ENCODE peak calls at places on chromosomes 1 and 21, in five cellular contexts. One of them, this sample, is unnamed.
A peak's percentile ranks its signal among the peaks of the same experiment; 100 is the strongest.

GRCh38 chr21:42646076-42646825 is 7.2 kb upstream of the PDE9A start:
- DNase-seq in prostate gland: no peak
- DNase-seq in SK-N-SH: no peak
- DNase-seq in HepG2: no peak
- DNase-seq in vagina: no peak
- DNase-seq in this sample: no peak

GRCh38 chr1:227788279-227789041 is 27.0 kb upstream of the PRSS38 start:
- DNase-seq in prostate gland: no peak
- DNase-seq in HepG2: peak; percentile 29
- DNase-seq in SK-N-SH: no peak
- DNase-seq in vagina: peak; percentile 91
- DNase-seq in this sample: no peak

GRCh38 chr1:232788235-232788872 is 16.9 kb upstream of the MAP10 start:
- DNase-seq in prostate gland: no peak
- DNase-seq in SK-N-SH: no peak
- DNase-seq in HepG2: no peak
- DNase-seq in vagina: no peak
- DNase-seq in this sample: no peak

GRCh38 chr1:169928438-169929209 is 34.9 kb upstream of the SCYL3 start:
- DNase-seq in vagina: no peak
- DNase-seq in SK-N-SH: peak; percentile 28
- DNase-seq in prostate gland: no peak
- DNase-seq in HepG2: peak; percentile 33
- DNase-seq in this sample: peak; percentile 18

GRCh38 chr21:35053356-35054096 is 4.4 kb upstream of the RUNX1 start:
- DNase-seq in SK-N-SH: no peak
- DNase-seq in vagina: no peak
- DNase-seq in HepG2: peak; percentile 36
- DNase-seq in prostate gland: no peak
- DNase-seq in this sample: no peak

GRCh38 chr1:64084451-64084850 is 119.0 kb upstream of the UBE2U start:
- DNase-seq in SK-N-SH: no peak
- DNase-seq in HepG2: no peak
- DNase-seq in prostate gland: no peak
- DNase-seq in vagina: no peak
- DNase-seq in this sample: no peak

GRCh38 chr1:2468041-2468472 is 8.0 kb upstream of the PLCH2 start:
- DNase-seq in HepG2: no peak
- DNase-seq in prostate gland: no peak
- DNase-seq in SK-N-SH: peak; percentile 65
- DNase-seq in vagina: no peak
- DNase-seq in this sample: no peak

GRCh38 chr1:235416662-235417049 is 49.4 kb downstream of the TBCE start:
- DNase-seq in vagina: no peak
- DNase-seq in prostate gland: no peak
- DNase-seq in SK-N-SH: no peak
- DNase-seq in HepG2: no peak
- DNase-seq in this sample: no peak

GRCh38 chr1:108896160-108897150 is 19.7 kb downstream of the GPSM2 start:
- DNase-seq in vagina: no peak
- DNase-seq in HepG2: no peak
- DNase-seq in SK-N-SH: no peak
- DNase-seq in prostate gland: no peak
- DNase-seq in this sample: no peak

GRCh38 chr1:58883037-58883887 is 99.4 kb upstream of the JUN start:
- DNase-seq in SK-N-SH: no peak
- DNase-seq in HepG2: peak; percentile 93
- DNase-seq in vagina: no peak
- DNase-seq in prostate gland: peak; percentile 51
- DNase-seq in this sample: peak; percentile 6
- TF ChIP-seq POLR2AphosphoS5 in SK-N-SH: peak; percentile 73
- TF ChIP-seq POLR2AphosphoS5 in HepG2: no peak
- TF ChIP-seq POLR2AphosphoS5 in vagina: peak; percentile 89
- TF ChIP-seq POLR2AphosphoS5 in prostate gland: peak; percentile 55
- TF ChIP-seq POLR2AphosphoS5 in this sample: no peak

DNA sequence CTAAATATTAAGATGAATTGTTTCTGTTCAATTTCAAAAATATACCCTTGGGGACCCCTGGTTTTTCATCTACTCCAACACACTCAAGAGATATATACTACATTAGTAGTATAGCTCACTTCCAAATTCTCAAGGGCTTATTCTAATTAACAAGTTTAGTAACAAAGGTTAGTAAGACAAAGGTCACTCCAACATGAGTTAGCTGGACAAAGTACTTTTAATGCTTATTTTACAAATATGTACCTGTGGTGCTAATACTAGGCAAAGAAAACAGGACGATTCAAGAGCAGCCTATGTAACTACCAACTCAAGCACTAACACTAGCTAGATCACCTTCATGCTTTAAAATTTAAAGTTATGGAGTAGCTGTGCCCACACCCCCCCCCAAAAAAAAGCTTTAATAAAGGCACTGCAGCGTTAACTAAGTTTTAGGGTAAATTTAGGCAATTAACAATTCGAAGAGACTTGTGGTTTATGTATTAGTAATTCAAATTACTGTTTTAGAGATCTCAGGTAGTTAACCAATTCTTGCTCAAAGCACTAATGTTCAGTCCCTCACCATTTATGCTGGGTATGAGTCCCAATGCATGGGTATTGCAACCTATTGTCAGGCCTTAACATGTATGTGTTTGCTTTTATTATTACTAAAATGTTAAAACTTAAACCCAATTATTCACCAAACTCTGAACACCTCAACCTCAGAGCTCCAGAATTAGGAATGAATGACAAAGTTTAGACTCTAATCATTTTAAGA is 14.1 kb downstream of the HNRNPU start:
- DNase-seq in SK-N-SH: no peak
- DNase-seq in HepG2: no peak
- DNase-seq in vagina: no peak
- DNase-seq in prostate gland: no peak
- DNase-seq in this sample: no peak
- TF ChIP-seq POLR2AphosphoS5 in SK-N-SH: no peak
- TF ChIP-seq POLR2AphosphoS5 in HepG2: no peak
- TF ChIP-seq POLR2AphosphoS5 in vagina: no peak
- TF ChIP-seq POLR2AphosphoS5 in prostate gland: no peak
- TF ChIP-seq POLR2AphosphoS5 in this sample: no peak

DNA sequence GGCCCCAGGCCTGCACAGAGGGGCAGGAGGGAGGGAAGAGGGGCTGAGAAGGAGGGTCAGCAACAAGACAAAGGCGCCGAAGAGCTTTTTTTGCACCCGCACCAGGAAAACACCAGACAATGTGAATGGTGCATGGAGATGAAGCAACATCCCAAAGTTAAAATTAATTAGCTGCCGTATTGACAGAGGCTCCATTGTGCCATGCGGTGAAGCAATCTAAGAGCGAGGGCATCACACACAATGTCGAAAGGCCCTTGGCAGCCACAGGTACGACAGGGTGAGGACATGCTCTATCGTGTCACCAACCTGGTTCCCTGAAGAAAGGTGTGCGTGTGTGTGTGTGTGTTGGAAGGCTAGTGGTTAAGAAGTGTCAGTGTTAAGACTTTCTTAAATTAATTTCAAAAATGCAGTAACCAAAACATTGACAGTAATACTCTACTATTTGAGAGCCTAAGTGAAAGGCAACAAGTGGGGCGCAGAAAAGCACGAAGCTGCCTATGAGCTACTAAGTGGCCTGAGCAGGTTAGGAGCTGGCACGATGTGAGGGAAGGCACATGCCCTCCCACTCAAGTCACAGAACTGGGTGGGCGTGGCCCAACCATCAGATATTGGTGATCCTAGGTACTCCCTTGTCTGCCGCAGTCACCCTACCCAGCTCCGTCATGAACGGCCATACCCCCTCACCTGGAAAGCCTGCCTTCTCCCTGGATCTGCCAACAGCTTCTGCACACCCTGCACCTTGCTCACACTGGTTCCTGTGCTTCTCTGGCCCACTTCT is 41.0 kb downstream of the SSBP3 start:
- DNase-seq in prostate gland: peak; percentile 77
- DNase-seq in vagina: no peak
- DNase-seq in HepG2: no peak
- DNase-seq in SK-N-SH: no peak
- DNase-seq in this sample: no peak
- TF ChIP-seq POLR2AphosphoS5 in prostate gland: peak; percentile 57
- TF ChIP-seq POLR2AphosphoS5 in vagina: no peak
- TF ChIP-seq POLR2AphosphoS5 in HepG2: no peak
- TF ChIP-seq POLR2AphosphoS5 in SK-N-SH: no peak
- TF ChIP-seq POLR2AphosphoS5 in this sample: no peak

DNA sequence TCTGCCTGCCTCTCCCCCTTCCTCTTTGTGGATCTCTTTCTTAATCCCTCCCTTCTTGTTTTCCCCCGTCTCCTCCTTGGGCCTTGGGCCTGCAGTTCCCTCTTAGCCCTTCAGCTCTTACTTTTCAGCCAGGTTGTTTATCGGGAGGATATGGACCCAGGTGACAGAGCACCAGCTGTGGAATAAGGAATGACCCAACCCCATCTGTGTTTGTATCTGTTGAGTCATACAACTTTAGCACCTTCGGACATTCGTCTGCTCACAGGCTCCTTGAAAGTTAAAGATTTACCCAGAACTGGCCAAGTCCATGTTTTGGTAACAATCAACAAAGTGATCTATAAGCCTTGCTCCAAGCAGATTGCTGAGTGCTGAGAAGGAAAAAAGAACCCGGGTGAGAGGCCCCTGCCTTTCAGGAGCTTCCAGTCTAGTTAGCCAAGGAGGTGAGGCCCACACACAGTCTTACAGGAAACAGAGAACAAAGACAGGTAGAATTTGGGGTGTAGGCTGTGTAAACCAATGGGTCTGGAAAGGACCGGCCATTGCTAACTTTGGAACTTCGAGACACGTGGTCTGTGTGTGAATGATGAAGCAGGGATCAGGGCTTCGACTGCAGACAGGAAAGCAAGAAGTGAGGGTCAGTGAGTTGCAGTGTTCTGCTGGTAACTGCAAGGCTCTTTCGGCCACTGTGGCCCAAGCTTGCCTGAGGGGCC is 66.7 kb upstream of the F3 start:
- DNase-seq in prostate gland: no peak
- DNase-seq in vagina: peak; percentile 64
- DNase-seq in SK-N-SH: no peak
- DNase-seq in HepG2: peak; percentile 41
- DNase-seq in this sample: no peak
- TF ChIP-seq POLR2AphosphoS5 in prostate gland: no peak
- TF ChIP-seq POLR2AphosphoS5 in vagina: no peak
- TF ChIP-seq POLR2AphosphoS5 in SK-N-SH: no peak
- TF ChIP-seq POLR2AphosphoS5 in HepG2: no peak
- TF ChIP-seq POLR2AphosphoS5 in this sample: no peak

GRCh38 chr1:25253911-25254310 is 6.7 kb upstream of the RSRP1 start:
- DNase-seq in SK-N-SH: no peak
- DNase-seq in vagina: no peak
- DNase-seq in prostate gland: no peak
- DNase-seq in HepG2: no peak
- DNase-seq in this sample: no peak

GRCh38 chr1:25256578-25257129 is 9.4 kb upstream of the RSRP1 start:
- DNase-seq in vagina: no peak
- DNase-seq in prostate gland: no peak
- DNase-seq in SK-N-SH: no peak
- DNase-seq in HepG2: no peak
- DNase-seq in this sample: no peak

GRCh38 chr1:25257176-25257575 is 9.9 kb upstream of the RSRP1 start:
- DNase-seq in HepG2: no peak
- DNase-seq in SK-N-SH: no peak
- DNase-seq in vagina: no peak
- DNase-seq in prostate gland: no peak
- DNase-seq in this sample: no peak

DNA sequence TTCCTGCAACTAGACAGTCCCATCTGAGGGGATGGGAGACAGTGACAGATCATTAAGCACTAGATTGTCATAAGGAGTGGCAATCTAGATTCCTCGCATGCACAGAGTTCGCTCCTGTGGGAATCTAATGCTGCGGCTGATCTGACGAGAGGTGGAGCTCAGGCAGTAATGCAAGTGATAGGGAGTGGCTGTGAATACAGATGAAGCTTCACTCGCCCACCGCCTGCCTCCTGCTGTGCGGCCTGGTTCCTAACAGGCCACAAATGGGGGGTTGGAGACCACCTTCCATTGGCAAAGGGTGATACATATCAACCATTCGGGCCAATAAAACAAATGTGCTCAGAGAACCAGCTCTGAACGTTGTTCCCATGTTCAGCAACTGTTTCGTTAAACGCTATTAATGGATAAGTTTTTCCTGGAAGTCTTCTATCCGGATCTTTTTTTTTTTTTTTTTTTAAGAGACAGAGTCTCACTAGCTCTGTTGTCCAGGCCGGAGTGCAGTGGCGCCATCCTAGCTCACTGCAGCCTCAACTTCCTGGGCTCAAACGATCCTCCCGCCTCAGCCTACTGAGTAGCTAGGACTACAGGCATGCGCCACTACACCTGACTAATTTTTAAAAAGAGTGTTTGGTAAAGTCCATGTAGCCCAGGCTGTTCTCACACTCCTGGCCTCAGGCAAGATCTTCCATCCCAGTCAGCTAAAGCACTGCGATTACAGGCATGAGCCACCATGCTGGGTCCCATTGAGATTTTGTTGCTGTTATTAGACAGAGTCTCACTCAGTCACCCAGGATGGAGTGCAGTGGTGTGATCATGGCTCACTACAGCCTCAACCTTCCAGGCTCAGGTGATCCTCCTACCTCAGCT is 8.7 kb upstream of the RSRP1 start:
- DNase-seq in vagina: no peak
- DNase-seq in SK-N-SH: no peak
- DNase-seq in prostate gland: no peak
- DNase-seq in HepG2: no peak
- DNase-seq in this sample: no peak
- TF ChIP-seq POLR2AphosphoS5 in vagina: no peak
- TF ChIP-seq POLR2AphosphoS5 in SK-N-SH: no peak
- TF ChIP-seq POLR2AphosphoS5 in prostate gland: no peak
- TF ChIP-seq POLR2AphosphoS5 in HepG2: no peak
- TF ChIP-seq POLR2AphosphoS5 in this sample: no peak

GRCh38 chr1:182684128-182684828 is at the start of gene RGS8:
- DNase-seq in vagina: no peak
- DNase-seq in HepG2: no peak
- DNase-seq in prostate gland: no peak
- DNase-seq in SK-N-SH: peak; percentile 27
- DNase-seq in this sample: no peak
- TF ChIP-seq POLR2AphosphoS5 in vagina: no peak
- TF ChIP-seq POLR2AphosphoS5 in HepG2: no peak
- TF ChIP-seq POLR2AphosphoS5 in prostate gland: no peak
- TF ChIP-seq POLR2AphosphoS5 in SK-N-SH: no peak
- TF ChIP-seq POLR2AphosphoS5 in this sample: no peak

GRCh38 chr1:41368384-41368783 is 7.2 kb downstream of the FOXO6 start:
- DNase-seq in prostate gland: no peak
- DNase-seq in SK-N-SH: no peak
- DNase-seq in HepG2: no peak
- DNase-seq in vagina: no peak
- DNase-seq in this sample: no peak

GRCh38 chr1:41370225-41370624 is 9.0 kb downstream of the FOXO6 start:
- DNase-seq in prostate gland: no peak
- DNase-seq in vagina: no peak
- DNase-seq in SK-N-SH: no peak
- DNase-seq in HepG2: no peak
- DNase-seq in this sample: no peak

GRCh38 chr1:41368801-41369200 is 7.6 kb downstream of the FOXO6 start:
- DNase-seq in SK-N-SH: no peak
- DNase-seq in prostate gland: no peak
- DNase-seq in vagina: no peak
- DNase-seq in HepG2: no peak
- DNase-seq in this sample: no peak

GRCh38 chr1:41370756-41371420 is 9.7 kb downstream of the FOXO6 start:
- DNase-seq in HepG2: no peak
- DNase-seq in prostate gland: no peak
- DNase-seq in SK-N-SH: no peak
- DNase-seq in vagina: no peak
- DNase-seq in this sample: no peak

GRCh38 chr1:41369531-41369930 is 8.3 kb downstream of the FOXO6 start:
- DNase-seq in vagina: no peak
- DNase-seq in HepG2: no peak
- DNase-seq in SK-N-SH: no peak
- DNase-seq in prostate gland: no peak
- DNase-seq in this sample: no peak
- TF ChIP-seq POLR2AphosphoS5 in vagina: no peak
- TF ChIP-seq POLR2AphosphoS5 in HepG2: no peak
- TF ChIP-seq POLR2AphosphoS5 in SK-N-SH: no peak
- TF ChIP-seq POLR2AphosphoS5 in prostate gland: no peak
- TF ChIP-seq POLR2AphosphoS5 in this sample: no peak

GRCh38 chr1:114346480-114347029 is 164.4 kb downstream of the TRIM33 start:
- DNase-seq in HepG2: peak; percentile 80
- DNase-seq in vagina: peak; percentile 94
- DNase-seq in prostate gland: peak; percentile 93
- DNase-seq in SK-N-SH: peak; percentile 92
- DNase-seq in this sample: peak; percentile 85
- TF ChIP-seq POLR2AphosphoS5 in HepG2: no peak
- TF ChIP-seq POLR2AphosphoS5 in vagina: peak; percentile 85
- TF ChIP-seq POLR2AphosphoS5 in prostate gland: peak; percentile 83
- TF ChIP-seq POLR2AphosphoS5 in SK-N-SH: no peak
- TF ChIP-seq POLR2AphosphoS5 in this sample: peak; percentile 47